ENCODE peak calls at places on chromosome 15, in seven cellular contexts. P is stomach; V is activated CD8-positive, alpha-beta T cell treated with anti-CD3 and anti-CD28 coated beads for 36 hours; H is endodermal cell; Y is fibroblast of pulmonary artery; N is astrocyte of the spinal cord; X is HL-60. O is an unnamed sample.

GRCh38 chr15:76195506-76196285 is 115.6 kb downstream of the ETFA start:
- DNase-seq in V (no peak), H (no peak), P (no peak), N (no peak), X (no peak), Y (no peak), O (no peak)

GRCh38 chr15:100245496-100245838 is 96.3 kb downstream of the ADAMTS17 start:
- DNase-seq in Y (no peak), V (no peak), N (no peak), X (no peak), H (no peak), P (no peak), O (no peak)

GRCh38 chr15:61653110-61653509 is 407.1 kb downstream of the VPS13C start:
- DNase-seq in V (no peak), Y (no peak), H (peak; percentile 59), P (peak; percentile 27), X (no peak), N (peak; percentile 55), O (no peak)

GRCh38 chr15:73991726-73992593 is at the start of gene STOML1:
- DNase-seq in P (peak; percentile 94), Y (peak; percentile 94), N (peak; percentile 93), V (peak; percentile 94), H (peak; percentile 99), X (peak; percentile 92), O (peak; percentile 98)

GRCh38 chr15:77840962-77841361 is 208.2 kb upstream of the LINGO1 start:
- DNase-seq in Y (peak; percentile 71), N (peak; percentile 80), P (no peak), H (peak; percentile 49), X (no peak), V (no peak), O (no peak)

GRCh38 chr15:92606126-92606835 is 49.3 kb downstream of the FAM174B start:
- DNase-seq in Y (no peak), H (no peak), V (no peak), P (no peak), X (no peak), N (no peak), O (no peak)

GRCh38 chr15:88525418-88525817 is 21.1 kb downstream of the DET1 start:
- DNase-seq in X (no peak), Y (no peak), H (no peak), V (no peak), N (no peak), P (no peak), O (no peak)

GRCh38 chr15:92383528-92384326 is 10.0 kb upstream of the ST8SIA2 start:
- DNase-seq in N (no peak), Y (peak; percentile 13), P (no peak), X (peak; percentile 14), V (peak; percentile 56), H (peak; percentile 93), O (no peak)

GRCh38 chr15:48522911-48523310 is 122.6 kb downstream of the FBN1 start:
- DNase-seq in H (no peak), V (no peak), X (no peak), N (peak; percentile 60), Y (no peak), P (no peak), O (no peak)

GRCh38 chr15:43280996-43281395 is 14.3 kb upstream of the TGM5 start:
- DNase-seq in H (no peak), V (no peak), P (no peak), X (no peak), N (no peak), Y (no peak), O (no peak)

GRCh38 chr15:66115568-66116206 is 137.9 kb downstream of the MEGF11 start:
- DNase-seq in N (no peak), V (peak; percentile 7), Y (no peak), P (no peak), X (no peak), H (peak; percentile 57), O (no peak)

GRCh38 chr15:31975446-31976229 is 54.7 kb upstream of the CHRNA7 start:
- DNase-seq in Y (peak; percentile 2), X (no peak), P (no peak), H (peak; percentile 66), N (no peak), V (peak; percentile 25), O (no peak)

GRCh38 chr15:37015025-37015424 is 85.3 kb downstream of the MEIS2 start:
- DNase-seq in P (no peak), N (peak; percentile 47), X (no peak), H (no peak), Y (peak; percentile 82), V (no peak), O (no peak)

GRCh38 chr15:92653836-92654524 is 1.6 kb downstream of the FAM174B start:
- DNase-seq in V (no peak), Y (no peak), N (peak; percentile 29), H (peak; percentile 79), P (peak; percentile 80), X (no peak), O (peak; percentile 48)

DNA sequence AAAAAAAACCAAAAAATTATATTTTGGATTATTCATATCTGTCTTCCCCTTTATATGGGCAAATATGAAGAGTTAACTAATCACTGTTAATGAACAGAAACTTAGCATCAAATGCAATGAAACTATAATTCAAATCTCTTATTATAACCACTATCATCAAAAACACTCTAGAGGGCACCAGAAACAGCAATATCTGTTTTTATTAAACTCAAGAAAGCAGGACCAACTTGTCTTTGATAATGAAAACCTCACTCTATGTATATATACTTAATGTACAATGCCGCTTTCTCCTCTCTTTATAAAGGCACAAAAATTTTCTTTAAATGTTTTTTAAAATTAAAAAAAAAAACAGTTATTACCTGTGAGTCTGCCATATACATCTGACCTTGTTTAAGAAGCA is 92.7 kb downstream of the UACA start:
- DNase-seq in V (no peak), N (peak; percentile 27), X (no peak), P (no peak), Y (peak; percentile 46), H (no peak), O (no peak)
- TF ChIP-seq CTCF in V (peak; percentile 57), N (peak; percentile 11), X (no peak), P (no peak), Y (peak; percentile 32), H (peak; percentile 51), O (peak; percentile 47)

GRCh38 chr15:50181206-50181982 is 602 bp upstream of the SLC27A2 start:
- DNase-seq in X (no peak), Y (no peak), P (no peak), H (peak; percentile 56), N (no peak), V (no peak), O (no peak)

GRCh38 chr15:50183112-50183794 is 1.3 kb downstream of the SLC27A2 start:
- DNase-seq in N (no peak), Y (no peak), H (no peak), V (peak; percentile 59), P (no peak), X (peak; percentile 43), O (no peak)

GRCh38 chr15:50182233-50183013 is 427 bp downstream of the SLC27A2 start:
- DNase-seq in V (peak; percentile 63), Y (peak; percentile 22), H (peak; percentile 87), P (peak; percentile 33), N (peak; percentile 34), X (peak; percentile 50), O (no peak)

GRCh38 chr15:50180578-50180977 is 1.4 kb upstream of the SLC27A2 start:
- DNase-seq in X (no peak), Y (no peak), N (no peak), H (no peak), V (no peak), P (no peak), O (no peak)

DNA sequence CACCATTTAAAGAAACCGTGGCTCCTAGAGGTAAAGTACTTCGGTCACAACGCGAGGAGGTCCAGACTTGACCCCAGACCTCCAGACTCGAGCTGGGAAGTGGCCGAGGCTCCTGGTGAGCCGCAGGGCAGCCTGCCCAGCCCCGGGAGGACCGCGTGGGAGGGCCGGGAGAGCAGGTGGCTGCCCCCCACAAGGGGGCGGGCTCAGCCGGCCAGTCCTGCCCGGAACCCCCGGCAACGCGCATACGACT is at the start of gene SLC27A2:
- DNase-seq in P (peak; percentile 46), H (no peak), V (no peak), N (peak; percentile 5), Y (peak; percentile 4), X (no peak), O (no peak)
- TF ChIP-seq CTCF in P (no peak), H (peak; percentile 75), V (peak; percentile 54), N (peak; percentile 37), Y (no peak), X (no peak), O (peak; percentile 47)

GRCh38 chr15:62938825-62939224 is 103.7 kb upstream of the TPM1 start:
- DNase-seq in X (no peak), H (no peak), N (no peak), Y (no peak), V (no peak), P (no peak), O (no peak)

GRCh38 chr15:62940359-62940754 is 102.2 kb upstream of the TPM1 start:
- DNase-seq in N (no peak), Y (no peak), P (no peak), V (no peak), H (no peak), X (no peak), O (no peak)

GRCh38 chr15:62942411-62942810 is 100.1 kb upstream of the TPM1 start:
- DNase-seq in P (no peak), X (no peak), Y (no peak), V (no peak), N (no peak), H (no peak), O (peak; percentile 48)

GRCh38 chr15:62941719-62942118 is 100.8 kb upstream of the TPM1 start:
- DNase-seq in V (no peak), P (no peak), Y (no peak), X (no peak), N (peak; percentile 40), H (no peak), O (no peak)

DNA sequence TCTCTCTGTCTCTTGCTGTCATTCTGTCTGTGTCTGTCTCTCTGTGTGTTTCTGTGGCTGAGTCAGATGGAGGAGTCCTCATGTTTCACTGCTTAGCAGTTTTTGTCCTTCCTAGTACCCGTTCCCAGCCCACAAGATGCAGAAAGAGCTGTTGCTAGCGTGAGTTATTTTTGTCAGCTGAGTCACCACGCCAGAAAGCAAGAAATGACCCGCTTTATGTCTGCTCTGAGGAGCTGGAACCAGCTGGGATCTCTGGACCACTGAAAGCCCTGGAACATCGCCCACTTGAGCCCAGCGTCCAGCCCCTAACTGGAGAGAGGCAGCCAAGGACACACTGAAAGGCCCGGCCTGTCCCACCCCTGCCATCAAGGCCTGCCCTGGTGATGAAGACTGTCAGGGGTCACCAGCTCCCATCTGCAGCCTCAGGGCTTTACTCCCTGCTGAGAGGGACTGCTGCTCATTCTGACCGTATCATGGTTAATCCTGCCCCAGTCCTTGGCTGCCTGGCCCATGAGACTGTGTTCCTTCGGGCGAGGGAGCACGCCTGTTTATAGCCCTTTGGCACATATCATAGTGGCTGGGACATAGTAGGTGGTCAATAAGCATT is 101.7 kb upstream of the TPM1 start:
- DNase-seq in H (no peak), X (no peak), N (peak; percentile 97), P (peak; percentile 34), Y (peak; percentile 92), V (no peak), O (peak; percentile 91)
- TF ChIP-seq CTCF in H (no peak), X (no peak), N (no peak), P (no peak), Y (no peak), V (no peak), O (no peak)

GRCh38 chr15:53346583-53346982 is 412.9 kb downstream of the WDR72 start:
- DNase-seq in X (no peak), V (no peak), N (no peak), P (no peak), Y (no peak), H (no peak), O (no peak)

GRCh38 chr15:53354905-53355304 is 404.6 kb downstream of the WDR72 start:
- DNase-seq in X (no peak), Y (no peak), P (no peak), N (no peak), V (no peak), H (no peak), O (no peak)

GRCh38 chr15:53351373-53351772 is 408.1 kb downstream of the WDR72 start:
- DNase-seq in V (no peak), N (no peak), H (no peak), X (no peak), P (no peak), Y (no peak), O (no peak)
- TF ChIP-seq CTCF in V (no peak), N (no peak), H (peak; percentile 72), X (no peak), P (no peak), Y (no peak), O (no peak)